ENCODE peak calls at places on chromosome 1, in six cellular contexts. One of them, this sample, is unnamed.

GRCh38 chr1:43872280-43872679 is 61.3 kb upstream of the ARTN start:
- DNase-seq in activated naive CD4-positive, alpha-beta T cell treated with anti-CD3 and anti-CD28 coated beads for 36 hours: no peak
- DNase-seq in activated CD4-positive, alpha-beta T cell treated with anti-CD3 and anti-CD28 coated beads, Interleukin-2, amount 10 ng/mL, durations not matched to agents 7 days and 5 days: no peak
- DNase-seq in head of caudate nucleus: no peak
- DNase-seq in heart right ventricle: no peak
- DNase-seq in HTR-8/SVneo: no peak
- DNase-seq in this sample: no peak

GRCh38 chr1:50977575-50978143 is 7.6 kb downstream of the CDKN2C start:
- DNase-seq in heart right ventricle: peak; percentile 70
- DNase-seq in HTR-8/SVneo: no peak
- DNase-seq in head of caudate nucleus: peak; percentile 53
- DNase-seq in activated CD4-positive, alpha-beta T cell treated with anti-CD3 and anti-CD28 coated beads, Interleukin-2, amount 10 ng/mL, durations not matched to agents 7 days and 5 days: peak; percentile 12
- DNase-seq in activated naive CD4-positive, alpha-beta T cell treated with anti-CD3 and anti-CD28 coated beads for 36 hours: peak; percentile 10
- DNase-seq in this sample: peak; percentile 60

GRCh38 chr1:115771847-115772457 is 3.4 kb upstream of the CASQ2 start:
- DNase-seq in activated naive CD4-positive, alpha-beta T cell treated with anti-CD3 and anti-CD28 coated beads for 36 hours: peak; percentile 12
- DNase-seq in activated CD4-positive, alpha-beta T cell treated with anti-CD3 and anti-CD28 coated beads, Interleukin-2, amount 10 ng/mL, durations not matched to agents 7 days and 5 days: peak; percentile 30
- DNase-seq in head of caudate nucleus: peak; percentile 41
- DNase-seq in HTR-8/SVneo: peak; percentile 72
- DNase-seq in heart right ventricle: peak; percentile 77
- DNase-seq in this sample: peak; percentile 57

GRCh38 chr1:147890177-147890790 is 12.3 kb upstream of the GJA8 start:
- DNase-seq in head of caudate nucleus: peak; percentile 35
- DNase-seq in activated naive CD4-positive, alpha-beta T cell treated with anti-CD3 and anti-CD28 coated beads for 36 hours: peak; percentile 83
- DNase-seq in activated CD4-positive, alpha-beta T cell treated with anti-CD3 and anti-CD28 coated beads, Interleukin-2, amount 10 ng/mL, durations not matched to agents 7 days and 5 days: peak; percentile 66
- DNase-seq in HTR-8/SVneo: peak; percentile 65
- DNase-seq in heart right ventricle: peak; percentile 69
- DNase-seq in this sample: no peak

GRCh38 chr1:23100074-23100748 is 68.4 kb downstream of the LUZP1 start:
- DNase-seq in activated CD4-positive, alpha-beta T cell treated with anti-CD3 and anti-CD28 coated beads, Interleukin-2, amount 10 ng/mL, durations not matched to agents 7 days and 5 days: peak; percentile 51
- DNase-seq in heart right ventricle: no peak
- DNase-seq in activated naive CD4-positive, alpha-beta T cell treated with anti-CD3 and anti-CD28 coated beads for 36 hours: peak; percentile 59
- DNase-seq in HTR-8/SVneo: peak; percentile 67
- DNase-seq in head of caudate nucleus: no peak
- DNase-seq in this sample: peak; percentile 71

GRCh38 chr1:201648066-201648910 is 109.4 kb downstream of the NAV1 start:
- DNase-seq in heart right ventricle: peak; percentile 80
- DNase-seq in HTR-8/SVneo: peak; percentile 69
- DNase-seq in activated naive CD4-positive, alpha-beta T cell treated with anti-CD3 and anti-CD28 coated beads for 36 hours: peak; percentile 11
- DNase-seq in activated CD4-positive, alpha-beta T cell treated with anti-CD3 and anti-CD28 coated beads, Interleukin-2, amount 10 ng/mL, durations not matched to agents 7 days and 5 days: no peak
- DNase-seq in head of caudate nucleus: peak; percentile 76
- DNase-seq in this sample: peak; percentile 74

GRCh38 chr1:240100351-240100750 is 8.7 kb downstream of the FMN2 start:
- DNase-seq in activated CD4-positive, alpha-beta T cell treated with anti-CD3 and anti-CD28 coated beads, Interleukin-2, amount 10 ng/mL, durations not matched to agents 7 days and 5 days: no peak
- DNase-seq in HTR-8/SVneo: no peak
- DNase-seq in heart right ventricle: no peak
- DNase-seq in head of caudate nucleus: no peak
- DNase-seq in activated naive CD4-positive, alpha-beta T cell treated with anti-CD3 and anti-CD28 coated beads for 36 hours: no peak
- DNase-seq in this sample: peak; percentile 74

GRCh38 chr1:200454425-200454824 is 44.6 kb upstream of the ZNF281 start:
- DNase-seq in heart right ventricle: no peak
- DNase-seq in activated naive CD4-positive, alpha-beta T cell treated with anti-CD3 and anti-CD28 coated beads for 36 hours: no peak
- DNase-seq in HTR-8/SVneo: no peak
- DNase-seq in activated CD4-positive, alpha-beta T cell treated with anti-CD3 and anti-CD28 coated beads, Interleukin-2, amount 10 ng/mL, durations not matched to agents 7 days and 5 days: no peak
- DNase-seq in head of caudate nucleus: no peak
- DNase-seq in this sample: no peak

GRCh38 chr1:215287362-215287761 is 204.8 kb downstream of the KCNK2 start:
- DNase-seq in head of caudate nucleus: no peak
- DNase-seq in activated CD4-positive, alpha-beta T cell treated with anti-CD3 and anti-CD28 coated beads, Interleukin-2, amount 10 ng/mL, durations not matched to agents 7 days and 5 days: no peak
- DNase-seq in HTR-8/SVneo: no peak
- DNase-seq in heart right ventricle: no peak
- DNase-seq in activated naive CD4-positive, alpha-beta T cell treated with anti-CD3 and anti-CD28 coated beads for 36 hours: no peak
- DNase-seq in this sample: no peak